ENCODE peak calls at places on chromosomes 5 and 9, in four cellular contexts. One of them, this sample, is unnamed.

GRCh38 chr5:3226171-3226570 is 369.5 kb upstream of the IRX1 start:
- DNase-seq in WTC11: no peak
- DNase-seq in GM12878: no peak
- DNase-seq in K562: no peak
- DNase-seq in this sample: no peak

GRCh38 chr9:75161116-75161857 is 73.0 kb downstream of the OSTF1 start:
- DNase-seq in WTC11: no peak
- DNase-seq in GM12878: no peak
- DNase-seq in K562: no peak
- DNase-seq in this sample: no peak

GRCh38 chr5:178249191-178249989 is 16.8 kb upstream of the PHYKPL start:
- DNase-seq in WTC11: no peak
- DNase-seq in GM12878: no peak
- DNase-seq in K562: no peak
- DNase-seq in this sample: no peak

GRCh38 chr5:179964015-179964414 is 56.3 kb upstream of the TBC1D9B start:
- DNase-seq in WTC11: no peak
- DNase-seq in GM12878: no peak
- DNase-seq in K562: no peak
- DNase-seq in this sample: no peak

GRCh38 chr5:99449786-99450185 is 521.0 kb upstream of the CHD1 start:
- DNase-seq in WTC11: no peak
- DNase-seq in GM12878: no peak
- DNase-seq in K562: no peak
- DNase-seq in this sample: no peak

GRCh38 chr9:16726718-16727451 is 143.6 kb downstream of the BNC2 start:
- DNase-seq in WTC11: peak
- DNase-seq in GM12878: no peak
- DNase-seq in K562: no peak
- DNase-seq in this sample: no peak

GRCh38 chr9:82922686-82923085 is 140.3 kb downstream of the RASEF start:
- DNase-seq in WTC11: no peak
- DNase-seq in GM12878: no peak
- DNase-seq in K562: no peak
- DNase-seq in this sample: no peak

GRCh38 chr9:36140086-36141084 is 3.9 kb downstream of the GLIPR2 start:
- DNase-seq in WTC11: no peak
- DNase-seq in GM12878: no peak
- DNase-seq in K562: no peak
- DNase-seq in this sample: no peak

GRCh38 chr9:112002847-112003457 is 106.3 kb downstream of the UGCG start:
- DNase-seq in WTC11: no peak
- DNase-seq in GM12878: no peak
- DNase-seq in K562: no peak
- DNase-seq in this sample: no peak

GRCh38 chr5:135105105-135105484 is 71.1 kb upstream of the PITX1 start:
- DNase-seq in WTC11: no peak
- DNase-seq in GM12878: no peak
- DNase-seq in K562: no peak
- DNase-seq in this sample: no peak

GRCh38 chr5:61878471-61878870 is 427.5 kb upstream of the KIF2A start:
- DNase-seq in WTC11: no peak
- DNase-seq in GM12878: no peak
- DNase-seq in K562: no peak
- DNase-seq in this sample: no peak

GRCh38 chr5:52997424-52997823 is 8.3 kb downstream of the ITGA2 start:
- DNase-seq in WTC11: no peak
- DNase-seq in GM12878: no peak
- DNase-seq in K562: no peak
- DNase-seq in this sample: peak

GRCh38 chr5:139733698-139734491 is 61.7 kb upstream of the PSD2 start:
- DNase-seq in WTC11: no peak
- DNase-seq in GM12878: no peak
- DNase-seq in K562: no peak
- DNase-seq in this sample: peak

GRCh38 chr9:69089491-69089890 is 53.9 kb downstream of the FXN start:
- DNase-seq in WTC11: peak
- DNase-seq in GM12878: no peak
- DNase-seq in K562: no peak
- DNase-seq in this sample: no peak

GRCh38 chr5:31861601-31862000 is 222.7 kb downstream of the PDZD2 start:
- DNase-seq in WTC11: no peak
- DNase-seq in GM12878: no peak
- DNase-seq in K562: no peak
- DNase-seq in this sample: no peak

GRCh38 chr9:69324549-69325401 is at the start of gene ENTREP1:
- DNase-seq in WTC11: peak
- DNase-seq in GM12878: no peak
- DNase-seq in K562: no peak
- DNase-seq in this sample: no peak

GRCh38 chr5:83509535-83509934 is 38.0 kb downstream of the VCAN start:
- DNase-seq in WTC11: no peak
- DNase-seq in GM12878: no peak
- DNase-seq in K562: no peak
- DNase-seq in this sample: no peak

GRCh38 chr9:135478858-135479468 is 619 bp upstream of the PPP1R26 start:
- DNase-seq in WTC11: peak
- DNase-seq in GM12878: no peak
- DNase-seq in K562: peak
- DNase-seq in this sample: peak

GRCh38 chr5:45521067-45521466 is 175.1 kb downstream of the HCN1 start:
- DNase-seq in WTC11: peak
- DNase-seq in GM12878: no peak
- DNase-seq in K562: no peak
- DNase-seq in this sample: peak

GRCh38 chr5:91151947-91152346 is 231.2 kb downstream of the ARRDC3 start:
- DNase-seq in WTC11: no peak
- DNase-seq in GM12878: no peak
- DNase-seq in K562: no peak
- DNase-seq in this sample: peak

GRCh38 chr9:36802171-36802920 is 229.7 kb downstream of the MELK start:
- DNase-seq in WTC11: no peak
- DNase-seq in GM12878: no peak
- DNase-seq in K562: no peak
- DNase-seq in this sample: no peak

GRCh38 chr9:135468866-135469521 is 10.6 kb upstream of the PPP1R26 start:
- DNase-seq in WTC11: no peak
- DNase-seq in GM12878: no peak
- DNase-seq in K562: peak
- DNase-seq in this sample: no peak

GRCh38 chr9:126935630-126936029 is 21.0 kb downstream of the RALGPS1 start:
- DNase-seq in WTC11: no peak
- DNase-seq in GM12878: no peak
- DNase-seq in K562: no peak
- DNase-seq in this sample: no peak

GRCh38 chr9:136088481-136088938 is 6.6 kb downstream of the NACC2 start:
- DNase-seq in WTC11: no peak
- DNase-seq in GM12878: no peak
- DNase-seq in K562: no peak
- DNase-seq in this sample: no peak

GRCh38 chr5:3186711-3187450 is 408.8 kb upstream of the IRX1 start:
- DNase-seq in WTC11: no peak
- DNase-seq in GM12878: no peak
- DNase-seq in K562: no peak
- DNase-seq in this sample: no peak

GRCh38 chr9:18126776-18127175 is 347.2 kb upstream of the ADAMTSL1 start:
- DNase-seq in WTC11: no peak
- DNase-seq in GM12878: no peak
- DNase-seq in K562: no peak
- DNase-seq in this sample: no peak

GRCh38 chr9:87793292-87793691 is 67.4 kb downstream of the CTSL start:
- DNase-seq in WTC11: no peak
- DNase-seq in GM12878: no peak
- DNase-seq in K562: peak
- DNase-seq in this sample: peak

GRCh38 chr5:33523208-33523771 is 82.5 kb downstream of the TARS1 start:
- DNase-seq in WTC11: no peak
- DNase-seq in GM12878: no peak
- DNase-seq in K562: no peak
- DNase-seq in this sample: no peak

GRCh38 chr5:93274291-93274690 is 306.7 kb downstream of the NR2F1-AS1 start:
- DNase-seq in WTC11: no peak
- DNase-seq in GM12878: no peak
- DNase-seq in K562: no peak
- DNase-seq in this sample: no peak

GRCh38 chr5:14595189-14595588 is 13.6 kb downstream of the OTULINL start:
- DNase-seq in WTC11: no peak
- DNase-seq in GM12878: peak
- DNase-seq in K562: no peak
- DNase-seq in this sample: no peak

GRCh38 chr9:13190040-13190439 is 89.5 kb downstream of the MPDZ start:
- DNase-seq in WTC11: no peak
- DNase-seq in GM12878: no peak
- DNase-seq in K562: no peak
- DNase-seq in this sample: no peak

GRCh38 chr5:172274951-172275753 is 8.4 kb downstream of the UBTD2 start:
- DNase-seq in WTC11: no peak
- DNase-seq in GM12878: peak
- DNase-seq in K562: no peak
- DNase-seq in this sample: no peak
- TF ChIP-seq CBFB in WTC11: no peak
- TF ChIP-seq CBFB in GM12878: peak
- TF ChIP-seq CBFB in K562: no peak
- TF ChIP-seq CBFB in this sample: no peak

GRCh38 chr9:73577867-73578266 is 426.2 kb downstream of the ANXA1 start:
- DNase-seq in WTC11: no peak
- DNase-seq in GM12878: no peak
- DNase-seq in K562: no peak
- DNase-seq in this sample: no peak
- TF ChIP-seq CBFB in WTC11: no peak
- TF ChIP-seq CBFB in GM12878: no peak
- TF ChIP-seq CBFB in K562: no peak
- TF ChIP-seq CBFB in this sample: no peak

GRCh38 chr9:124290743-124291554 is 33.2 kb downstream of the NEK6 start:
- DNase-seq in WTC11: no peak
- DNase-seq in GM12878: no peak
- DNase-seq in K562: no peak
- DNase-seq in this sample: no peak

GRCh38 chr9:124292696-124293593 is 35.2 kb downstream of the NEK6 start:
- DNase-seq in WTC11: no peak
- DNase-seq in GM12878: no peak
- DNase-seq in K562: no peak
- DNase-seq in this sample: no peak

GRCh38 chr9:124290053-124290581 is 32.4 kb downstream of the NEK6 start:
- DNase-seq in WTC11: no peak
- DNase-seq in GM12878: no peak
- DNase-seq in K562: no peak
- DNase-seq in this sample: no peak

GRCh38 chr9:124293712-124294504 is 36.2 kb downstream of the NEK6 start:
- DNase-seq in WTC11: no peak
- DNase-seq in GM12878: no peak
- DNase-seq in K562: no peak
- DNase-seq in this sample: no peak

GRCh38 chr9:124291801-124292396 is 34.1 kb downstream of the NEK6 start:
- DNase-seq in WTC11: no peak
- DNase-seq in GM12878: peak
- DNase-seq in K562: no peak
- DNase-seq in this sample: peak
- TF ChIP-seq CBFB in WTC11: no peak
- TF ChIP-seq CBFB in GM12878: no peak
- TF ChIP-seq CBFB in K562: no peak
- TF ChIP-seq CBFB in this sample: no peak

GRCh38 chr5:149220750-149221149 is 50.9 kb upstream of the AFAP1L1 start:
- DNase-seq in WTC11: no peak
- DNase-seq in GM12878: no peak
- DNase-seq in K562: no peak
- DNase-seq in this sample: peak
- TF ChIP-seq CBFB in WTC11: no peak
- TF ChIP-seq CBFB in GM12878: no peak
- TF ChIP-seq CBFB in K562: no peak
- TF ChIP-seq CBFB in this sample: no peak

This sample was measured in HepG2.